ENCODE peak calls at places on chromosomes 11 and 22, in nine cellular contexts. One of them, this sample, is unnamed.

GRCh38 chr22:23763579-23764331 is 965 bp downstream of the C22orf15 start:
- DNase-seq in A673: peak
- DNase-seq in activated naive CD4-positive, alpha-beta T cell treated with anti-CD3 and anti-CD28 coated beads for 36 hours: peak
- DNase-seq in pulmonary artery endothelial cell: no peak
- DNase-seq in H54: no peak
- DNase-seq in posterior vena cava: no peak
- DNase-seq in brain microvascular endothelial cell: no peak
- DNase-seq in LHCN-M2: no peak
- DNase-seq in MCF 10A: no peak
- DNase-seq in this sample: no peak

GRCh38 chr11:107789767-107790166 is 68.8 kb downstream of the SLC35F2 start:
- DNase-seq in LHCN-M2: no peak
- DNase-seq in MCF 10A: no peak
- DNase-seq in brain microvascular endothelial cell: no peak
- DNase-seq in activated naive CD4-positive, alpha-beta T cell treated with anti-CD3 and anti-CD28 coated beads for 36 hours: no peak
- DNase-seq in pulmonary artery endothelial cell: no peak
- DNase-seq in posterior vena cava: no peak
- DNase-seq in H54: no peak
- DNase-seq in A673: no peak
- DNase-seq in this sample: no peak

GRCh38 chr11:7418061-7418460 is 67.2 kb upstream of the OLFML1 start:
- DNase-seq in LHCN-M2: no peak
- DNase-seq in pulmonary artery endothelial cell: no peak
- DNase-seq in posterior vena cava: no peak
- DNase-seq in activated naive CD4-positive, alpha-beta T cell treated with anti-CD3 and anti-CD28 coated beads for 36 hours: no peak
- DNase-seq in H54: no peak
- DNase-seq in brain microvascular endothelial cell: peak
- DNase-seq in MCF 10A: peak
- DNase-seq in A673: no peak
- DNase-seq in this sample: peak

GRCh38 chr22:47965066-47965465 is 1202.6 kb downstream of the TBC1D22A start:
- DNase-seq in MCF 10A: no peak
- DNase-seq in posterior vena cava: no peak
- DNase-seq in pulmonary artery endothelial cell: no peak
- DNase-seq in H54: no peak
- DNase-seq in A673: no peak
- DNase-seq in LHCN-M2: no peak
- DNase-seq in activated naive CD4-positive, alpha-beta T cell treated with anti-CD3 and anti-CD28 coated beads for 36 hours: no peak
- DNase-seq in brain microvascular endothelial cell: no peak
- DNase-seq in this sample: no peak

GRCh38 chr11:32198053-32198452 is 107.2 kb downstream of the RCN1 start:
- DNase-seq in MCF 10A: no peak
- DNase-seq in pulmonary artery endothelial cell: no peak
- DNase-seq in posterior vena cava: no peak
- DNase-seq in LHCN-M2: peak
- DNase-seq in H54: no peak
- DNase-seq in A673: no peak
- DNase-seq in activated naive CD4-positive, alpha-beta T cell treated with anti-CD3 and anti-CD28 coated beads for 36 hours: no peak
- DNase-seq in brain microvascular endothelial cell: no peak
- DNase-seq in this sample: no peak

GRCh38 chr11:70068950-70069349 is 9.2 kb upstream of the ANO1 start:
- DNase-seq in MCF 10A: no peak
- DNase-seq in A673: no peak
- DNase-seq in LHCN-M2: no peak
- DNase-seq in pulmonary artery endothelial cell: no peak
- DNase-seq in brain microvascular endothelial cell: no peak
- DNase-seq in activated naive CD4-positive, alpha-beta T cell treated with anti-CD3 and anti-CD28 coated beads for 36 hours: no peak
- DNase-seq in posterior vena cava: peak
- DNase-seq in H54: no peak
- DNase-seq in this sample: no peak

GRCh38 chr11:1654388-1655167 is 25.0 kb downstream of the KRTAP5-5 start:
- DNase-seq in activated naive CD4-positive, alpha-beta T cell treated with anti-CD3 and anti-CD28 coated beads for 36 hours: no peak
- DNase-seq in brain microvascular endothelial cell: no peak
- DNase-seq in LHCN-M2: no peak
- DNase-seq in posterior vena cava: peak
- DNase-seq in MCF 10A: no peak
- DNase-seq in H54: no peak
- DNase-seq in A673: no peak
- DNase-seq in pulmonary artery endothelial cell: no peak
- DNase-seq in this sample: no peak

GRCh38 chr11:62169935-62170334 is 20.1 kb upstream of the SCGB1D1 start:
- DNase-seq in LHCN-M2: no peak
- DNase-seq in pulmonary artery endothelial cell: no peak
- DNase-seq in brain microvascular endothelial cell: no peak
- DNase-seq in A673: no peak
- DNase-seq in activated naive CD4-positive, alpha-beta T cell treated with anti-CD3 and anti-CD28 coated beads for 36 hours: no peak
- DNase-seq in posterior vena cava: no peak
- DNase-seq in MCF 10A: no peak
- DNase-seq in H54: no peak
- DNase-seq in this sample: no peak

GRCh38 chr11:57800444-57801184 is 39.0 kb downstream of the CTNND1 start:
- DNase-seq in H54: peak
- DNase-seq in MCF 10A: peak
- DNase-seq in LHCN-M2: peak
- DNase-seq in activated naive CD4-positive, alpha-beta T cell treated with anti-CD3 and anti-CD28 coated beads for 36 hours: peak
- DNase-seq in pulmonary artery endothelial cell: no peak
- DNase-seq in brain microvascular endothelial cell: peak
- DNase-seq in A673: peak
- DNase-seq in posterior vena cava: no peak
- DNase-seq in this sample: peak

GRCh38 chr11:123507043-123507442 is 77.0 kb downstream of the GRAMD1B start:
- DNase-seq in H54: no peak
- DNase-seq in brain microvascular endothelial cell: no peak
- DNase-seq in activated naive CD4-positive, alpha-beta T cell treated with anti-CD3 and anti-CD28 coated beads for 36 hours: no peak
- DNase-seq in A673: no peak
- DNase-seq in LHCN-M2: no peak
- DNase-seq in posterior vena cava: no peak
- DNase-seq in pulmonary artery endothelial cell: no peak
- DNase-seq in MCF 10A: no peak
- DNase-seq in this sample: no peak